ENCODE peak calls at places on chromosomes 13 and 19, in five cellular contexts. G is H9, Z is mesendoderm, B is neuronal stem cell, V is IMR-90. I is an unnamed sample.

GRCh38 chr13:30718661-30719520 is 16.5 kb upstream of the ALOX5AP start:
- DNase-seq in G (no peak), Z (no peak), B (no peak), V (peak), I (peak)

GRCh38 chr19:51644636-51645271 is 1.9 kb downstream of the SIGLEC14 start:
- DNase-seq in G (no peak), Z (no peak), B (no peak), V (no peak), I (no peak)

GRCh38 chr19:33333615-33334014 is 31.3 kb upstream of the CEBPA start:
- DNase-seq in G (no peak), Z (no peak), B (no peak), V (no peak), I (no peak)

GRCh38 chr19:16726916-16727315 is 7.3 kb downstream of the NWD1 start:
- DNase-seq in G (no peak), Z (no peak), B (no peak), V (no peak), I (no peak)

GRCh38 chr13:33497146-33497845 is 211.7 kb upstream of the STARD13 start:
- DNase-seq in G (no peak), Z (no peak), B (no peak), V (peak), I (peak)

GRCh38 chr19:17441241-17442135 is 7.0 kb downstream of the TMEM221 start:
- DNase-seq in G (peak), Z (peak), B (no peak), V (no peak), I (peak)

GRCh38 chr13:106156468-106156867 is 379.0 kb downstream of the EFNB2 start:
- DNase-seq in G (no peak), Z (peak), B (no peak), V (peak), I (peak)

GRCh38 chr13:41064493-41064892 is 3.2 kb downstream of the WBP4 start:
- DNase-seq in G (no peak), Z (no peak), B (no peak), V (peak), I (peak)

GRCh38 chr19:30781519-30781918 is 409.3 kb downstream of the ZNF536 start:
- DNase-seq in G (no peak), Z (no peak), B (no peak), V (no peak), I (no peak)

GRCh38 chr19:42531313-42531712 is 3.0 kb upstream of the CEACAM1 start:
- DNase-seq in G (no peak), Z (no peak), B (no peak), V (no peak), I (no peak)

GRCh38 chr13:105616313-105617075 is 919.0 kb downstream of the EFNB2 start:
- DNase-seq in G (no peak), Z (no peak), B (no peak), V (peak), I (no peak)

GRCh38 chr13:54733639-54734038 is 1705.0 kb downstream of the OLFM4 start:
- DNase-seq in G (peak), Z (peak), B (peak), V (no peak), I (no peak)

GRCh38 chr19:31539386-31539785 is 190.2 kb upstream of the TSHZ3 start:
- DNase-seq in G (peak), Z (no peak), B (no peak), V (no peak), I (no peak)

GRCh38 chr19:46386996-46387712 is 26.2 kb downstream of the CCDC8 start:
- DNase-seq in G (no peak), Z (no peak), B (no peak), V (no peak), I (no peak)

GRCh38 chr13:95968906-95969305 is 84.3 kb downstream of the UGGT2 start:
- DNase-seq in G (no peak), Z (no peak), B (no peak), V (no peak), I (peak)

GRCh38 chr13:99258946-99259345 is 767 bp upstream of the GPR18 start:
- DNase-seq in G (no peak), Z (no peak), B (no peak), V (no peak), I (no peak)

GRCh38 chr13:32538234-32538620 is 368 bp downstream of the N4BP2L2 start:
- DNase-seq in G (no peak), Z (no peak), B (no peak), V (peak), I (peak)

GRCh38 chr19:40598121-40598917 is 2.9 kb upstream of the LTBP4 start:
- DNase-seq in G (peak), Z (peak), B (peak), V (peak), I (peak)

GRCh38 chr19:19459707-19460251 is 54.3 kb downstream of the GATAD2A start:
- DNase-seq in G (no peak), Z (no peak), B (no peak), V (peak), I (peak)

GRCh38 chr13:96080676-96081075 is 9.2 kb upstream of the HS6ST3 start:
- DNase-seq in G (no peak), Z (peak), B (no peak), V (no peak), I (no peak)

GRCh38 chr13:39401091-39401647 is 201.8 kb downstream of the LHFPL6 start:
- DNase-seq in G (no peak), Z (no peak), B (no peak), V (no peak), I (no peak)

GRCh38 chr13:113142876-113143275 is 15.6 kb upstream of the PROZ start:
- DNase-seq in G (peak), Z (no peak), B (no peak), V (no peak), I (no peak)

GRCh38 chr19:33349319-33350289 is 23.9 kb upstream of the CEBPG start:
- DNase-seq in G (no peak), Z (no peak), B (no peak), V (no peak), I (no peak)

DNA sequence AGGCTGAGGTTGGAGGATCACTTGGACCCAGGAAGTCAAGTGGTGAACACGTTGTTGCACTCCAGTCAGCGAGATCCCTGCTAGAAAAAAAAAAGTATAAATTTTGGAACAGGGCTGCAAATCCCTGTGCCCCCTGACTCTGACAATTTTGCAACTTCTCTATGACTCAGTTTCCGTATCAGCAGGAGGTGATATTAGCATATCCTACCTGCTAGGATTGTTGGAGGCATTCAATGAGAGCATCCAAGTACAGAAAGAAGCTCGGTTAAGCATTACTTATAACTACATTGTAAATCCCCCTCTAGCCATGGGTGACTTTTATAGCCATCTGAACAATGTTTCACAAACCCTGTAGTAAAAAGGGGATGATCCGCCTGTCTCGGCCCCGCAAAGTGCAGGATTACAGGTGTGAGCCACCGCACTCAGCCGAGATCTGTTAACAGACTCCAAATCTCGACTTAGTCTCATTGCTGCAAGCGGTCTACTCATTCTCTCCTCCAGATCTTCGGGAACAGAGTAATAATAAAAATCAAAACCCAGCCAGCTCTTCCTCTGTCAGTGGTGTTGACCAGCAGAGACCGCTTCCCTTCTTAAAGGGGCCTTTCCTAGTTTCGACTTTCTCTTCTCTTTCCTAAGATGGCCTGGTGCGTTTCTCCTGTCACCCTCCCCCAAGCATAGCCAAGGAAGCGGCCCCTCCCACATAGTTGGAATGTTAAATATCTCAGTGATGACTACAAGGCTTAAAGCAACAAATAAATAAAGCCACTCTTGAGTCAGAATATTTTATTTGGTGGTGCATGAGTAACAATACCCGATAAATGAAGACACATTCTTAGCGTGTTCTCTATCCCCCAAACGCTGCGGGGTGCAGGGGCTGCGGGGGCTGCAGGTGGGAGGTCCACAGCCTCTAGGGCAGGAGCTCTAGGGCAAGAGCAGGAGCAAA is 10.3 kb upstream of the BICRA start:
- DNase-seq in G (peak), Z (peak), B (peak), V (peak), I (peak)
- H2AK5ac ChIP-seq in G (no peak), Z (no peak), B (no peak), V (peak), I (peak)

DNA sequence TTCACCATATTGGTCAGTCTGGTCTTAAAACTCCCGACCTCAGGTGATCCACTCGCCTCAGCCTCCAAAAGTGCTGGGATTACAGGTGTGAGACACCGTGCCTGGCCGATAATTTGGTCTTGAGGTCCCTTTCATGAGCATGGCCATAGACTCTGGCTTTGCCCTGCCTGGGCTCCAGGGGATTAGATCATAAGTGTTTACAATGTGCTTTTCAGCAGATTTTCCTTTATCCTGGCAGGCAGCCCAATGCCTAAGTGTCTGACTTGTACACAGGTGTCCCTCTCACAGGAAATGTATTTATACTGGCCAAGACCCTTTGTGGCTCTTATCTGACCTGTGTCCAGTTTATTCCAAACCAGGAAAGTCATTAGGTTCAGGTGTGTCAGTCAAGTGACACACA is 15.9 kb downstream of the BCAM start:
- DNase-seq in G (no peak), Z (no peak), B (no peak), V (no peak), I (no peak)
- H2AK5ac ChIP-seq in G (no peak), Z (no peak), B (no peak), V (no peak), I (no peak)

GRCh38 chr19:663682-664117 is 686 bp upstream of the RNF126 start:
- DNase-seq in G (no peak), Z (no peak), B (no peak), V (no peak), I (no peak)
- H2AK5ac ChIP-seq in G (no peak), Z (peak), B (peak), V (peak), I (peak)

GRCh38 chr13:75617230-75617629 is 18.9 kb upstream of the LMO7 start:
- DNase-seq in G (no peak), Z (no peak), B (no peak), V (no peak), I (no peak)
- H2AK5ac ChIP-seq in G (no peak), Z (no peak), B (no peak), V (peak), I (no peak)

GRCh38 chr19:2494447-2495129 is 18.7 kb downstream of the GADD45B start:
- DNase-seq in G (no peak), Z (peak), B (no peak), V (peak), I (peak)
- H2AK5ac ChIP-seq in G (no peak), Z (no peak), B (peak), V (peak), I (no peak)

DNA sequence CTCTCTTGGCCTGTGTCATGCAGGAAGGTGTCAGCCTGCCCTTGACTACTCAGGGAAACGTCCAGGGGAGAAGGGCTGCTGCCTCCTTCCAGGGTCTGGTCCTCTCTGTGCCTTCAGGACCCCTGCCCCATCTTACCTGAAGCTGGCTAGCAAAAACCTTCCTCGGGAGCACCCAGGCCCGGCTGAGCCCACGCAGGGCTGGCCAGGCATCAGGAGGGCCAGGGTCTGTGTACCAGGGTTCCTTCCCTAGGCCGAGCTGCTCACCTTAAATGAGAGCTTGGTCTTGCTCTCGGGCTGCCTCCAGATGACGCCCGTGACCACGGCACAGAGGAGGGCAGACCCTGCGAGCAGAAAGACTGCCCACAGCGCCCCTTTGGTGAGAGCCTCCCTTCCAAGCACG is 78.6 kb downstream of the SLC7A1 start:
- DNase-seq in G (no peak), Z (no peak), B (no peak), V (no peak), I (no peak)
- H2AK5ac ChIP-seq in G (no peak), Z (no peak), B (no peak), V (no peak), I (no peak)

GRCh38 chr19:4456566-4456842 is 1.1 kb downstream of the UBXN6 start:
- DNase-seq in G (peak), Z (peak), B (no peak), V (peak), I (peak)
- H2AK5ac ChIP-seq in G (no peak), Z (no peak), B (peak), V (peak), I (peak)

DNA sequence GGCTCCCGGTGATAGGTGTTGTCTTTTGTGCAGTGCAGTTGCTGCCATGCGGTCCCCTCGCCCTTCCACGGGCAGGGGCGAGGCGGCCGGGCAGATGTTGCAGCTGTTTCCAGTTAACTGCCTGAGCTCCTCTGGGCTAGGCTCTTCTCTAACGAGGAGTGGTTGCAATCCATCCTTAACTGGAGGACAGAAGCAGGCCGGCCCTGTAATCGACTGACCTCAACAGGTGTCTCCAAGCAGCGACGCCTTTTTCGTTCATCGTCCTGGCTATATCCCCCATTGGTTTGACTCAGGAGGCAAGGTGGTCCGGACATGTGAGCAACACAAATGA is 1.9 kb upstream of the TSC22D1 start:
- DNase-seq in G (no peak), Z (peak), B (no peak), V (no peak), I (no peak)
- H2AK5ac ChIP-seq in G (peak), Z (no peak), B (peak), V (peak), I (peak)